ENCODE peak calls at places on chromosomes 12 and 14, in six cellular contexts. S is GM20000; N is neuronal stem cell; J is A549; V is stimulated activated CD8-positive, alpha-beta memory T cell treated with anti-CD3 and anti-CD28 coated beads, Interleukin-4, amount 100 ng/mL, for 4 hours; G is AG08395. X is an unnamed sample.

GRCh38 chr12:15597125-15597830 is 191.9 kb downstream of the EPS8 start:
- DNase-seq in S (no peak), N (no peak), J (no peak), V (no peak), G (no peak), X (no peak)

GRCh38 chr12:73665193-73665592 is 872.4 kb upstream of the ATXN7L3B start:
- DNase-seq in S (no peak), N (no peak), J (no peak), V (no peak), G (no peak), X (no peak)

GRCh38 chr14:36111822-36112583 is 64.5 kb downstream of the PTCSC3 start:
- DNase-seq in S (no peak), N (no peak), J (no peak), V (no peak), G (no peak), X (no peak)

GRCh38 chr14:32722631-32723183 is 216.0 kb upstream of the NPAS3 start:
- DNase-seq in S (no peak), N (no peak), J (no peak), V (no peak), G (no peak), X (no peak)

GRCh38 chr14:68379510-68380303 is 413.2 kb downstream of the ZFP36L1 start:
- DNase-seq in S (no peak), N (no peak), J (no peak), V (no peak), G (no peak), X (no peak)

GRCh38 chr12:79659961-79660431 is 30.8 kb downstream of the PAWR start:
- DNase-seq in S (no peak), N (no peak), J (no peak), V (no peak), G (peak; percentile 3), X (no peak)

GRCh38 chr12:49635656-49636055 is 12.3 kb downstream of the PRPF40B start:
- DNase-seq in S (no peak), N (no peak), J (no peak), V (no peak), G (no peak), X (no peak)

GRCh38 chr12:57736743-57737466 is 1.6 kb downstream of the AGAP2 start:
- DNase-seq in S (no peak), N (no peak), J (no peak), V (no peak), G (no peak), X (peak; percentile 45)

GRCh38 chr12:124994435-124994975 is 1.1 kb downstream of the BRI3BP start:
- DNase-seq in S (no peak), N (no peak), J (peak; percentile 40), V (no peak), G (no peak), X (no peak)

GRCh38 chr14:100144645-100144995 is 14.8 kb downstream of the DEGS2 start:
- DNase-seq in S (no peak), N (no peak), J (no peak), V (no peak), G (no peak), X (no peak)

GRCh38 chr12:8603858-8604257 is 8.8 kb downstream of the AICDA start:
- DNase-seq in S (no peak), N (no peak), J (peak; percentile 21), V (no peak), G (peak; percentile 19), X (no peak)

GRCh38 chr14:34693228-34693939 is 21.0 kb downstream of the CFL2 start:
- DNase-seq in S (no peak), N (no peak), J (peak; percentile 83), V (no peak), G (no peak), X (no peak)

GRCh38 chr14:68786491-68787234 is 6.2 kb downstream of the ZFP36L1 start:
- DNase-seq in S (no peak), N (no peak), J (peak; percentile 86), V (no peak), G (peak; percentile 37), X (peak; percentile 47)

GRCh38 chr12:11896530-11896929 is 174.2 kb upstream of the BCL2L14 start:
- DNase-seq in S (no peak), N (no peak), J (no peak), V (no peak), G (no peak), X (no peak)

GRCh38 chr14:67577181-67577580 is 22.9 kb downstream of the PIGH start:
- DNase-seq in S (no peak), N (no peak), J (no peak), V (no peak), G (no peak), X (no peak)

GRCh38 chr14:98131406-98131805 is 1140.6 kb downstream of the BCL11B start:
- DNase-seq in S (no peak), N (no peak), J (no peak), V (no peak), G (no peak), X (no peak)

GRCh38 chr12:44874981-44875416 is 1.1 kb downstream of the NELL2 start:
- DNase-seq in S (peak; percentile 37), N (peak; percentile 37), J (peak; percentile 2), V (no peak), G (no peak), X (no peak)

GRCh38 chr14:64703393-64704144 is 655 bp upstream of the PLEKHG3 start:
- DNase-seq in S (no peak), N (no peak), J (no peak), V (no peak), G (no peak), X (no peak)

GRCh38 chr12:62713190-62713589 is 221.8 kb downstream of the PPM1H start:
- DNase-seq in S (no peak), N (no peak), J (no peak), V (no peak), G (no peak), X (no peak)

GRCh38 chr12:5043589-5044419 is at the start of gene KCNA5:
- DNase-seq in S (no peak), N (peak; percentile 37), J (no peak), V (no peak), G (no peak), X (peak; percentile 77)

GRCh38 chr12:42291680-42292079 is 34.2 kb downstream of the ZCRB1 start:
- DNase-seq in S (no peak), N (no peak), J (no peak), V (no peak), G (no peak), X (no peak)

GRCh38 chr14:61716956-61717355 is 21.6 kb downstream of the HIF1A start:
- DNase-seq in S (no peak), N (no peak), J (no peak), V (no peak), G (no peak), X (no peak)

GRCh38 chr14:90611501-90611900 is 204.7 kb downstream of the TTC7B start:
- DNase-seq in S (no peak), N (no peak), J (no peak), V (no peak), G (no peak), X (no peak)

GRCh38 chr12:132447731-132448452 is 42.1 kb upstream of the FBRSL1 start:
- DNase-seq in S (no peak), N (no peak), J (no peak), V (no peak), G (no peak), X (no peak)

GRCh38 chr12:46409342-46409741 is 36.8 kb upstream of the SLC38A2 start:
- DNase-seq in S (no peak), N (no peak), J (no peak), V (no peak), G (no peak), X (no peak)

GRCh38 chr12:119258149-119258548 is 76.4 kb upstream of the CCDC60 start:
- DNase-seq in S (no peak), N (no peak), J (no peak), V (no peak), G (no peak), X (peak; percentile 19)

GRCh38 chr12:9039397-9039977 is 50.1 kb downstream of the KLRG1 start:
- DNase-seq in S (peak; percentile 75), N (peak; percentile 26), J (peak; percentile 58), V (no peak), G (peak; percentile 75), X (peak; percentile 25)

GRCh38 chr12:46160081-46160980 is 108.5 kb downstream of the SLC38A1 start:
- DNase-seq in S (no peak), N (no peak), J (no peak), V (no peak), G (peak; percentile 84), X (peak; percentile 40)

GRCh38 chr12:24960222-24960855 is 11.4 kb upstream of the BCAT1 start:
- DNase-seq in S (peak; percentile 41), N (no peak), J (peak; percentile 55), V (no peak), G (peak; percentile 54), X (no peak)

GRCh38 chr14:76664790-76665189 is 96.5 kb upstream of the VASH1 start:
- DNase-seq in S (no peak), N (no peak), J (no peak), V (no peak), G (no peak), X (no peak)

GRCh38 chr14:94100847-94101246 is 9.7 kb upstream of the IFI27 start:
- DNase-seq in S (no peak), N (no peak), J (peak; percentile 12), V (no peak), G (peak; percentile 94), X (no peak)

GRCh38 chr12:47247418-47247817 is 167.7 kb upstream of the AMIGO2 start:
- DNase-seq in S (no peak), N (no peak), J (no peak), V (no peak), G (no peak), X (no peak)

GRCh38 chr12:122356192-122356635 is 66.3 kb downstream of the CLIP1 start:
- DNase-seq in S (peak; percentile 77), N (peak; percentile 12), J (peak; percentile 77), V (peak; percentile 7), G (peak; percentile 62), X (peak; percentile 38)

GRCh38 chr12:6471992-6472366 is 1.5 kb upstream of the VAMP1 start:
- DNase-seq in S (no peak), N (no peak), J (no peak), V (no peak), G (peak; percentile 69), X (no peak)

GRCh38 chr14:98798099-98798498 is 473.9 kb downstream of the BCL11B start:
- DNase-seq in S (no peak), N (no peak), J (no peak), V (no peak), G (no peak), X (no peak)

GRCh38 chr14:37590810-37591139 is 4.3 kb downstream of the FOXA1 start:
- DNase-seq in S (no peak), N (no peak), J (no peak), V (no peak), G (no peak), X (no peak)

GRCh38 chr12:97924122-97924521 is 461.5 kb downstream of the RMST start:
- DNase-seq in S (no peak), N (no peak), J (no peak), V (no peak), G (no peak), X (no peak)

GRCh38 chr14:38079268-38079667 is 128.4 kb upstream of the SSTR1 start:
- DNase-seq in S (peak; percentile 5), N (no peak), J (peak; percentile 36), V (no peak), G (peak; percentile 45), X (no peak)

GRCh38 chr12:106769546-106769945 is 4.9 kb upstream of the RIC8B start:
- DNase-seq in S (no peak), N (no peak), J (peak; percentile 52), V (no peak), G (no peak), X (no peak)